ENCODE peak calls at places on chromosomes 12 and 14, in four cellular contexts. One of them, this sample, is unnamed.

GRCh38 chr12:123150273-123150803 is 552 bp downstream of the PITPNM2 start:
- DNase-seq in activated B cell treated with CpG ODN at 0.5 μM for 24 hours: peak
- DNase-seq in CD8-positive, alpha-beta T cell: no peak
- DNase-seq in fibroblast of lung: no peak
- DNase-seq in this sample: no peak

GRCh38 chr14:75422169-75422568 is 5.7 kb upstream of the JDP2 start:
- DNase-seq in activated B cell treated with CpG ODN at 0.5 μM for 24 hours: no peak
- DNase-seq in CD8-positive, alpha-beta T cell: no peak
- DNase-seq in fibroblast of lung: peak
- DNase-seq in this sample: no peak

GRCh38 chr12:52323416-52324067 is 2.3 kb upstream of the KRT83 start:
- DNase-seq in activated B cell treated with CpG ODN at 0.5 μM for 24 hours: no peak
- DNase-seq in CD8-positive, alpha-beta T cell: no peak
- DNase-seq in fibroblast of lung: no peak
- DNase-seq in this sample: no peak

GRCh38 chr12:104609083-104609844 is 152.5 kb downstream of the CHST11 start:
- DNase-seq in activated B cell treated with CpG ODN at 0.5 μM for 24 hours: no peak
- DNase-seq in CD8-positive, alpha-beta T cell: no peak
- DNase-seq in fibroblast of lung: no peak
- DNase-seq in this sample: no peak

GRCh38 chr12:70920251-70920851 is at the start of gene PTPRR:
- DNase-seq in activated B cell treated with CpG ODN at 0.5 μM for 24 hours: no peak
- DNase-seq in CD8-positive, alpha-beta T cell: no peak
- DNase-seq in fibroblast of lung: no peak
- DNase-seq in this sample: peak

GRCh38 chr14:70213721-70214282 is 25.1 kb upstream of the SLC8A3 start:
- DNase-seq in activated B cell treated with CpG ODN at 0.5 μM for 24 hours: no peak
- DNase-seq in CD8-positive, alpha-beta T cell: no peak
- DNase-seq in fibroblast of lung: peak
- DNase-seq in this sample: no peak

GRCh38 chr12:119994892-119995658 is 6.0 kb downstream of the BICDL1 start:
- DNase-seq in activated B cell treated with CpG ODN at 0.5 μM for 24 hours: no peak
- DNase-seq in CD8-positive, alpha-beta T cell: no peak
- DNase-seq in fibroblast of lung: no peak
- DNase-seq in this sample: no peak

GRCh38 chr12:6780573-6780972 is 8.3 kb downstream of the LAG3 start:
- DNase-seq in activated B cell treated with CpG ODN at 0.5 μM for 24 hours: no peak
- DNase-seq in CD8-positive, alpha-beta T cell: no peak
- DNase-seq in fibroblast of lung: no peak
- DNase-seq in this sample: no peak

GRCh38 chr12:7241404-7242005 is 52.0 kb downstream of the PEX5 start:
- DNase-seq in activated B cell treated with CpG ODN at 0.5 μM for 24 hours: no peak
- DNase-seq in CD8-positive, alpha-beta T cell: no peak
- DNase-seq in fibroblast of lung: peak
- DNase-seq in this sample: no peak

GRCh38 chr14:35287481-35288013 is 4.6 kb upstream of the PSMA6 start:
- DNase-seq in activated B cell treated with CpG ODN at 0.5 μM for 24 hours: no peak
- DNase-seq in CD8-positive, alpha-beta T cell: no peak
- DNase-seq in fibroblast of lung: peak
- DNase-seq in this sample: no peak

GRCh38 chr12:51421266-51421884 is 3.3 kb upstream of the SLC4A8 start:
- DNase-seq in activated B cell treated with CpG ODN at 0.5 μM for 24 hours: no peak
- DNase-seq in CD8-positive, alpha-beta T cell: no peak
- DNase-seq in fibroblast of lung: peak
- DNase-seq in this sample: peak

GRCh38 chr12:56589783-56590182 is 40.3 kb downstream of the BAZ2A start:
- DNase-seq in activated B cell treated with CpG ODN at 0.5 μM for 24 hours: no peak
- DNase-seq in CD8-positive, alpha-beta T cell: no peak
- DNase-seq in fibroblast of lung: no peak
- DNase-seq in this sample: no peak

GRCh38 chr12:56591961-56592360 is 38.2 kb downstream of the BAZ2A start:
- DNase-seq in activated B cell treated with CpG ODN at 0.5 μM for 24 hours: no peak
- DNase-seq in CD8-positive, alpha-beta T cell: no peak
- DNase-seq in fibroblast of lung: peak
- DNase-seq in this sample: no peak

GRCh38 chr12:56593909-56594621 is 36.1 kb downstream of the BAZ2A start:
- DNase-seq in activated B cell treated with CpG ODN at 0.5 μM for 24 hours: peak
- DNase-seq in CD8-positive, alpha-beta T cell: peak
- DNase-seq in fibroblast of lung: peak
- DNase-seq in this sample: peak

GRCh38 chr12:56591111-56591510 is 39.0 kb downstream of the BAZ2A start:
- DNase-seq in activated B cell treated with CpG ODN at 0.5 μM for 24 hours: no peak
- DNase-seq in CD8-positive, alpha-beta T cell: no peak
- DNase-seq in fibroblast of lung: no peak
- DNase-seq in this sample: no peak

DNA sequence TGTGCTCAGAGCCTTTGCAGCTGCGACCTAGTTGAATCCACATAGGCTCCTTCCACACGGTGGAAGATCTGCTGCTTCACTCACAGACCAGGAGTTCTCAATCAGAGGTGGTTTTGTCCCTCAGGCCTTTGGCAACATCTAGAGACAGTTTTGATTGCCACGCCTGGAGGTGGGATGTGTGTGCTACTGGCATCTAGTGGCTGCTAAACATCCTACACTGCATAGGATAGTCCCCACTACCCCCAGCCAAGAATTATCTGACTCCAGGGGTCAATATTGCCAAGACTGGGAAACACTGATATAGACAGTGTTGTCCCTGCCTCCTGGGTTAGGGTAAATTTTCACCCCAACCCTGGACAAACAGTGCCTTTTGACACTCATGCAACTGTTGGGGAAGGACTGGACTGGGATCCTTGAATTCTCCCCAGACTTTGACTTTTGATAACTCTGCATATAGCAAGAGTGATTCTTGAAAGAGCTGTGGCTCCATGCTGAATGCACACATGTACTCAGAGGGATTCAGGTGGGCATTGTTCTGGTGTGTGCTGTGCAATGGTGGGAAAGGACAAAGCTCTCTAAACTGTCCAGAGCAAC is 39.8 kb downstream of the BAZ2A start:
- DNase-seq in activated B cell treated with CpG ODN at 0.5 μM for 24 hours: no peak
- DNase-seq in CD8-positive, alpha-beta T cell: no peak
- DNase-seq in fibroblast of lung: no peak
- DNase-seq in this sample: no peak
- TF ChIP-seq CTCF in activated B cell treated with CpG ODN at 0.5 μM for 24 hours: no peak
- TF ChIP-seq CTCF in CD8-positive, alpha-beta T cell: no peak
- TF ChIP-seq CTCF in fibroblast of lung: peak
- TF ChIP-seq CTCF in this sample: no peak

DNA sequence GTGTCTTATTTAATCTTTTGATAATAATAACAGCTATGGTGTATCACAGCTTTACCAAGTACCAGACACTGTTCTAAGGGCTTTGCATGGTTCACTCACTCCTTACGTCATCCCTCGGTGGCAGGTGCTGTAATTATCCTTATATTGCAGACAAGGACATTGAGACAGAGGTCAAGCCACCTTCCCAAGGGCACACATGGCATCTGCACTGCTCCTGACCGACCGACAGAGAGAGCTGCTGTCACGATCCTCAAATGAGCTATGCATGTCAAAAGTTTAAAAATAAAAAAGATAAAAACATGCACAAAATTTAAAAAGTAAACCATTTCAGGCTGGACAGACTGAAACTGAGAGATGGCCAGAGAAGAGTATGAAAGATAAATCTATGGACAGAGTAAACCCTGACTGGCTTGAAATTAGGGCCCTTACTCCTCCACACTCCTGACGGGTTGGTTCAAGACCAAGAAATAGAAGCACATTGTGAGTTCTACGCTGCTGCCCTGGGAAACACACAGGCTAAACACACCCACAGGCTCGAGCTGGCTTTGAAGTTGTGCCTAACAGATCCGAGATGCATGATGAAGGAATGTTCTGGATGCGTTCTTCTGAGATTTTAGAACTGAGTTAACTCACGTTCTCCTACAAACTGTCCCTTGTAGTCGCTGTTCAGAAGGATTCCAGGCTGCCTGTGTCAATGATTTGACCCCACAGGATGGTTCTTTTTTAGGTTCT is 268.7 kb downstream of the ZFP36L1 start:
- DNase-seq in activated B cell treated with CpG ODN at 0.5 μM for 24 hours: no peak
- DNase-seq in CD8-positive, alpha-beta T cell: no peak
- DNase-seq in fibroblast of lung: no peak
- DNase-seq in this sample: no peak
- TF ChIP-seq CTCF in activated B cell treated with CpG ODN at 0.5 μM for 24 hours: no peak
- TF ChIP-seq CTCF in CD8-positive, alpha-beta T cell: no peak
- TF ChIP-seq CTCF in fibroblast of lung: peak
- TF ChIP-seq CTCF in this sample: no peak

DNA sequence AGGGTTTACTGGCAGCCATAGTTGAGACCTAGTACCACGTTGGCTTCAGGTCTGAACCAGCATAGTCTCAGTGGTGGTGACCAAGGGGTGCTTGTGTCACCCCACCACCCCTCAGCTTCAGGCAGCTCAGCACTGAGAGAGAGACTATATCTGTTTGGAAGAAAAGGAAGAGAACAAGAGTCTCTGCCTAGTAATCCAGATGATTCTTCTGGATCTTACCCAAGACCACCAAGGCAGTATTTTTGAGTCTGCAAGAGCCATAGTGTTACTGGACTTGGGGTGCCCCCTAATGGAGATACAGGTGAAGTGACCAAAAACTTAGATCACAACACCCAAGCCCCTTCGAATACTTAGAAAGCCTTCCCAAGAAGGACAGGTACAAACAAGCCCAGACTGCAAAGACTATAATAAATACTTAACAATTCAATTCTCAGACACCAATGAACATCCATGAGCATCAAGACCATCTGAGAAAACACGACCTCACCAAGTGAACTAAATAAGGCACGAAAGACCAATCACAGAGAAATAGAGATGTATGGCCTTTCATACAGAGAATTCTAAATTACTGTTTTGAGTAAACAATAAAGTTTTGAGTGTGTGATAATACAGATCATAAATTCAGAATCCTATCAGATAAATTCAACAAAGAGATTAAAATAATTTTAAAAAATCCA is 107.0 kb downstream of the HELB start:
- DNase-seq in activated B cell treated with CpG ODN at 0.5 μM for 24 hours: no peak
- DNase-seq in CD8-positive, alpha-beta T cell: no peak
- DNase-seq in fibroblast of lung: peak
- DNase-seq in this sample: peak
- TF ChIP-seq CTCF in activated B cell treated with CpG ODN at 0.5 μM for 24 hours: no peak
- TF ChIP-seq CTCF in CD8-positive, alpha-beta T cell: peak
- TF ChIP-seq CTCF in fibroblast of lung: peak
- TF ChIP-seq CTCF in this sample: peak

DNA sequence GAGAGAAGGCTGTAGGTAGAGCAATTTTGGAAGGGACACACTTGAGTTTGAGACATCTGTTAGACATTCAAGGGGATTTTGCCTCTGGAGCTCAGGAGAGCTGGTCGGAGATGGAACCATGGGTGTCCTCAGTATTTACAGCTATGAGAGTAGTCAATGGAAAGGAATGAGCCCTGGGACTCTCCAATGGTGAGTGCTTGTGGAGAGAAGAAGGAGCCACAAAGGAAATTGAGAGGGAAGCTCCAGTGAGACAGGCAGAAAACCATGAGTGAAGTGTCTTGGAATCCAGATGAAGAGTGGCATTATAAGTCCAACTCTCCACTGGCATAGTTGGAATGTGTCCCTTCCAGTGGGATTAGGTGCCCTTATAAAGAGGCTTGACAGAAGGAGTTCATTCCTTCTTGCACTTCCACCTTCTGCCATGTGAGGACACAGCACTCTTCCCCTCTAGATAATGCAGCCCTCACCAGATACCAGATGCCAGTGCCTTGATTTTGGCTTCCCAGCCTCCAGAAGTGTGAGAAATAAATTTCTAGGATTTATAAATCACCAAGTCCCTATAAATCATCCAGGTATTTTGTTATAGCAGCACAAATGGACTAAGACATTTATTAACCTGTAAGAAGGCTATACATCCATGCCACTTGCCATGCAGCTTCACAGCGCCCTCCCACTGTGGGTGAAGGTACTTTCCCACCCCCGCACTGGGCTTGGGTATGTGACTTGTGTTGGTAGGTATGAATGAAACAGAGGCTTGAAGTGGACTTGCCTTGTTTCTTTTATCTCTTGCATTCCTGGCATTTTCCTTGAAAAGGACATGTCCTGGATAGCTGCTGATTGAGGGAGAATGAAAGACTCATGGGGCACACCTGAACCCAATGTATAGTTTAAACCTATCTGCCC is 27.3 kb downstream of the LLPH start:
- DNase-seq in activated B cell treated with CpG ODN at 0.5 μM for 24 hours: no peak
- DNase-seq in CD8-positive, alpha-beta T cell: no peak
- DNase-seq in fibroblast of lung: no peak
- DNase-seq in this sample: no peak
- TF ChIP-seq CTCF in activated B cell treated with CpG ODN at 0.5 μM for 24 hours: no peak
- TF ChIP-seq CTCF in CD8-positive, alpha-beta T cell: no peak
- TF ChIP-seq CTCF in fibroblast of lung: peak
- TF ChIP-seq CTCF in this sample: no peak

This sample was measured in endothelial cell.